ENCODE peak calls at places on chromosomes 13 and 19, in nine cellular contexts. One of them, this sample, is unnamed.

GRCh38 chr13:43629691-43630480 is 156.9 kb downstream of the ENOX1 start:
- DNase-seq in activated CD4-positive, CD25-positive, alpha-beta regulatory T cell: no peak
- DNase-seq in NCI-H1048: no peak
- DNase-seq in colonic mucosa: no peak
- DNase-seq in pulmonary artery endothelial cell: no peak
- DNase-seq in hippocampal formation: no peak
- DNase-seq in NCI-H2171: no peak
- DNase-seq in stomach: no peak
- DNase-seq in progenitor cell of endocrine pancreas: no peak
- DNase-seq in this sample: no peak

GRCh38 chr19:13417054-13417453 is 89.2 kb downstream of the CACNA1A start:
- DNase-seq in activated CD4-positive, CD25-positive, alpha-beta regulatory T cell: no peak
- DNase-seq in NCI-H1048: no peak
- DNase-seq in colonic mucosa: no peak
- DNase-seq in pulmonary artery endothelial cell: no peak
- DNase-seq in hippocampal formation: no peak
- DNase-seq in NCI-H2171: peak
- DNase-seq in stomach: no peak
- DNase-seq in progenitor cell of endocrine pancreas: no peak
- DNase-seq in this sample: no peak

GRCh38 chr13:68190826-68191225 is 960.7 kb upstream of the PCDH9 start:
- DNase-seq in activated CD4-positive, CD25-positive, alpha-beta regulatory T cell: no peak
- DNase-seq in NCI-H1048: no peak
- DNase-seq in colonic mucosa: no peak
- DNase-seq in pulmonary artery endothelial cell: no peak
- DNase-seq in hippocampal formation: no peak
- DNase-seq in NCI-H2171: no peak
- DNase-seq in stomach: no peak
- DNase-seq in progenitor cell of endocrine pancreas: no peak
- DNase-seq in this sample: no peak

GRCh38 chr13:44930907-44931676 is 58.2 kb downstream of the NUFIP1 start:
- DNase-seq in activated CD4-positive, CD25-positive, alpha-beta regulatory T cell: no peak
- DNase-seq in NCI-H1048: no peak
- DNase-seq in colonic mucosa: no peak
- DNase-seq in pulmonary artery endothelial cell: no peak
- DNase-seq in hippocampal formation: no peak
- DNase-seq in NCI-H2171: no peak
- DNase-seq in stomach: no peak
- DNase-seq in progenitor cell of endocrine pancreas: no peak
- DNase-seq in this sample: no peak

GRCh38 chr19:3699071-3699740 is 1.1 kb downstream of the PIP5K1C start:
- DNase-seq in activated CD4-positive, CD25-positive, alpha-beta regulatory T cell: no peak
- DNase-seq in NCI-H1048: no peak
- DNase-seq in colonic mucosa: peak
- DNase-seq in pulmonary artery endothelial cell: no peak
- DNase-seq in hippocampal formation: peak
- DNase-seq in NCI-H2171: no peak
- DNase-seq in stomach: no peak
- DNase-seq in progenitor cell of endocrine pancreas: no peak
- DNase-seq in this sample: peak

GRCh38 chr19:17902701-17903100 is 30.1 kb upstream of the CCDC124 start:
- DNase-seq in activated CD4-positive, CD25-positive, alpha-beta regulatory T cell: no peak
- DNase-seq in NCI-H1048: no peak
- DNase-seq in colonic mucosa: no peak
- DNase-seq in pulmonary artery endothelial cell: no peak
- DNase-seq in hippocampal formation: no peak
- DNase-seq in NCI-H2171: peak
- DNase-seq in stomach: no peak
- DNase-seq in progenitor cell of endocrine pancreas: no peak
- DNase-seq in this sample: no peak

GRCh38 chr13:110507678-110508381 is 53.7 kb downstream of the RAB20 start:
- DNase-seq in activated CD4-positive, CD25-positive, alpha-beta regulatory T cell: no peak
- DNase-seq in NCI-H1048: no peak
- DNase-seq in colonic mucosa: peak
- DNase-seq in pulmonary artery endothelial cell: no peak
- DNase-seq in hippocampal formation: no peak
- DNase-seq in NCI-H2171: no peak
- DNase-seq in stomach: peak
- DNase-seq in progenitor cell of endocrine pancreas: no peak
- DNase-seq in this sample: no peak

GRCh38 chr13:39226359-39226758 is 188.1 kb downstream of the NHLRC3 start:
- DNase-seq in activated CD4-positive, CD25-positive, alpha-beta regulatory T cell: no peak
- DNase-seq in NCI-H1048: no peak
- DNase-seq in colonic mucosa: no peak
- DNase-seq in pulmonary artery endothelial cell: no peak
- DNase-seq in hippocampal formation: no peak
- DNase-seq in NCI-H2171: no peak
- DNase-seq in stomach: no peak
- DNase-seq in progenitor cell of endocrine pancreas: no peak
- DNase-seq in this sample: no peak

GRCh38 chr13:91701975-91702374 is 303.6 kb downstream of the GPC5 start:
- DNase-seq in activated CD4-positive, CD25-positive, alpha-beta regulatory T cell: no peak
- DNase-seq in NCI-H1048: no peak
- DNase-seq in colonic mucosa: no peak
- DNase-seq in pulmonary artery endothelial cell: no peak
- DNase-seq in hippocampal formation: no peak
- DNase-seq in NCI-H2171: no peak
- DNase-seq in stomach: no peak
- DNase-seq in progenitor cell of endocrine pancreas: no peak
- DNase-seq in this sample: no peak

GRCh38 chr13:109687559-109688448 is 98.6 kb downstream of the IRS2 start:
- DNase-seq in activated CD4-positive, CD25-positive, alpha-beta regulatory T cell: no peak
- DNase-seq in NCI-H1048: no peak
- DNase-seq in colonic mucosa: peak
- DNase-seq in pulmonary artery endothelial cell: no peak
- DNase-seq in hippocampal formation: no peak
- DNase-seq in NCI-H2171: no peak
- DNase-seq in stomach: no peak
- DNase-seq in progenitor cell of endocrine pancreas: no peak
- DNase-seq in this sample: no peak

GRCh38 chr13:50374517-50374916 is 359.3 kb downstream of the KCNRG start:
- DNase-seq in activated CD4-positive, CD25-positive, alpha-beta regulatory T cell: no peak
- DNase-seq in NCI-H1048: no peak
- DNase-seq in colonic mucosa: no peak
- DNase-seq in pulmonary artery endothelial cell: no peak
- DNase-seq in hippocampal formation: no peak
- DNase-seq in NCI-H2171: no peak
- DNase-seq in stomach: no peak
- DNase-seq in progenitor cell of endocrine pancreas: no peak
- DNase-seq in this sample: no peak

GRCh38 chr13:113152894-113153809 is 5.3 kb upstream of the PROZ start:
- DNase-seq in activated CD4-positive, CD25-positive, alpha-beta regulatory T cell: no peak
- DNase-seq in NCI-H1048: no peak
- DNase-seq in colonic mucosa: peak
- DNase-seq in pulmonary artery endothelial cell: no peak
- DNase-seq in hippocampal formation: no peak
- DNase-seq in NCI-H2171: no peak
- DNase-seq in stomach: peak
- DNase-seq in progenitor cell of endocrine pancreas: peak
- DNase-seq in this sample: no peak

This sample was measured in GM12892.